ENCODE peak calls at places on chromosomes 5 and 9, in seven cellular contexts. Q is neural progenitor cell, I is A549, K is midbrain, D is H9, A is 8988T, G is HTR-8/SVneo. Z is an unnamed sample.

GRCh38 chr5:173494446-173494845 is 122.0 kb downstream of the BOD1 start:
- DNase-seq in Q (no peak), I (no peak), K (no peak), D (peak), A (no peak), G (no peak), Z (no peak)

GRCh38 chr9:38343037-38343436 is 49.5 kb upstream of the ALDH1B1 start:
- DNase-seq in Q (no peak), I (no peak), K (no peak), D (no peak), A (no peak), G (no peak), Z (no peak)

GRCh38 chr5:116454417-116454927 is 120.2 kb downstream of the SEMA6A start:
- DNase-seq in Q (peak), I (no peak), K (peak), D (no peak), A (no peak), G (peak), Z (no peak)

GRCh38 chr5:13695076-13695712 is 249.3 kb downstream of the DNAH5 start:
- DNase-seq in Q (no peak), I (peak), K (no peak), D (no peak), A (no peak), G (no peak), Z (no peak)

GRCh38 chr5:119400248-119400647 is 44.4 kb downstream of the TNFAIP8 start:
- DNase-seq in Q (no peak), I (no peak), K (no peak), D (no peak), A (no peak), G (no peak), Z (no peak)

GRCh38 chr5:160418561-160419457 is at the start of gene SLU7:
- DNase-seq in Q (peak), I (peak), K (peak), D (peak), A (peak), G (peak), Z (peak)

GRCh38 chr5:149438711-149439132 is 59.6 kb upstream of the IL17B start:
- DNase-seq in Q (no peak), I (no peak), K (no peak), D (no peak), A (no peak), G (no peak), Z (no peak)

GRCh38 chr5:154755361-154756202 is at the start of gene LARP1:
- DNase-seq in Q (peak), I (no peak), K (peak), D (no peak), A (no peak), G (no peak), Z (no peak)

GRCh38 chr5:1641560-1642166 is 117.9 kb upstream of the LPCAT1 start:
- DNase-seq in Q (peak), I (peak), K (peak), D (peak), A (peak), G (peak), Z (peak)

GRCh38 chr9:14098102-14098501 is 215.8 kb downstream of the NFIB start:
- DNase-seq in Q (no peak), I (no peak), K (no peak), D (no peak), A (no peak), G (no peak), Z (no peak)

GRCh38 chr5:169901896-169902295 is 78.4 kb downstream of the INSYN2B start:
- DNase-seq in Q (no peak), I (no peak), K (no peak), D (no peak), A (no peak), G (no peak), Z (no peak)

GRCh38 chr5:138947780-138948179 is 72.6 kb upstream of the LRRTM2 start:
- DNase-seq in Q (no peak), I (no peak), K (no peak), D (no peak), A (no peak), G (no peak), Z (no peak)

GRCh38 chr9:131179561-131180219 is 54.3 kb downstream of the NUP214 start:
- DNase-seq in Q (no peak), I (no peak), K (no peak), D (no peak), A (no peak), G (no peak), Z (no peak)

GRCh38 chr5:94893404-94894145 is 275.1 kb downstream of the SLF1 start:
- DNase-seq in Q (peak), I (no peak), K (peak), D (no peak), A (no peak), G (peak), Z (no peak)

GRCh38 chr5:135457424-135458071 is 5.4 kb upstream of the TIFAB start:
- DNase-seq in Q (peak), I (peak), K (peak), D (peak), A (peak), G (peak), Z (peak)

GRCh38 chr5:168251308-168251707 is 40.1 kb upstream of the WWC1 start:
- DNase-seq in Q (no peak), I (no peak), K (no peak), D (no peak), A (no peak), G (no peak), Z (no peak)

GRCh38 chr5:173778784-173779304 is 109.3 kb upstream of the CPEB4 start:
- DNase-seq in Q (no peak), I (no peak), K (no peak), D (no peak), A (no peak), G (no peak), Z (no peak)

GRCh38 chr5:35230043-35230611 is at the start of gene PRLR:
- DNase-seq in Q (peak), I (no peak), K (peak), D (peak), A (peak), G (no peak), Z (no peak)

GRCh38 chr5:151078490-151079262 is 2.2 kb downstream of the TNIP1 start:
- DNase-seq in Q (no peak), I (no peak), K (no peak), D (no peak), A (no peak), G (no peak), Z (peak)

GRCh38 chr5:56658972-56659371 is 156.4 kb upstream of the MAP3K1 start:
- DNase-seq in Q (no peak), I (no peak), K (no peak), D (no peak), A (no peak), G (no peak), Z (no peak)